ENCODE peak calls at places on chromosomes 2 and 18, in eight cellular contexts. J is HCT116, H is SK-N-SH, R is Panc1, U is GM12878, X is transverse colon, L is sigmoid colon, N is H1. G is an unnamed sample.

GRCh38 chr2:110853516-110853915 is 121.1 kb downstream of the ACOXL start:
- DNase-seq in N (no peak), J (peak), R (no peak), X (peak), H (no peak), U (no peak), L (no peak), G (no peak)

GRCh38 chr2:2222931-2223330 is 108.1 kb downstream of the MYT1L start:
- DNase-seq in U (no peak), L (no peak), N (no peak), X (no peak), J (no peak), H (no peak), R (no peak), G (no peak)

GRCh38 chr18:4119813-4120212 is 335.3 kb downstream of the DLGAP1 start:
- DNase-seq in U (no peak), J (no peak), X (no peak), R (no peak), H (no peak), N (no peak), L (no peak), G (no peak)

GRCh38 chr2:5938566-5938896 is 246.3 kb downstream of the SOX11 start:
- DNase-seq in L (no peak), J (no peak), N (peak), R (no peak), H (no peak), U (no peak), X (no peak), G (no peak)

GRCh38 chr2:29755829-29756228 is 165.6 kb downstream of the ALK start:
- DNase-seq in J (no peak), L (no peak), U (no peak), X (no peak), H (no peak), R (no peak), N (no peak), G (no peak)

GRCh38 chr18:40431071-40431998 is 1523.7 kb upstream of the PIK3C3 start:
- DNase-seq in L (no peak), N (no peak), X (no peak), R (no peak), U (no peak), J (no peak), H (no peak), G (no peak)

GRCh38 chr2:180722551-180723239 is 257.7 kb upstream of the UBE2E3 start:
- DNase-seq in H (no peak), J (no peak), X (no peak), L (no peak), N (no peak), U (no peak), R (no peak), G (no peak)

GRCh38 chr2:151632993-151633592 is 101.2 kb downstream of the NEB start:
- DNase-seq in L (no peak), U (no peak), J (peak), X (no peak), R (no peak), H (peak), N (no peak), G (peak)

GRCh38 chr18:4130734-4131719 is 324.1 kb downstream of the DLGAP1 start:
- DNase-seq in X (no peak), J (no peak), L (no peak), U (no peak), H (no peak), R (no peak), N (no peak), G (no peak)

GRCh38 chr2:1010373-1011017 is 59.8 kb downstream of the SNTG2 start:
- DNase-seq in L (no peak), N (no peak), U (no peak), H (peak), J (no peak), R (no peak), X (no peak), G (peak)

GRCh38 chr2:231604101-231604684 is 11.5 kb downstream of the TEX44 start:
- DNase-seq in J (no peak), U (no peak), R (no peak), X (peak), N (peak), H (no peak), L (peak), G (no peak)

GRCh38 chr18:61575419-61575818 is 242.2 kb downstream of the CDH20 start:
- DNase-seq in R (no peak), U (no peak), X (no peak), J (no peak), H (no peak), N (no peak), L (no peak), G (no peak)

GRCh38 chr2:152573168-152573567 is 144.1 kb downstream of the PRPF40A start:
- DNase-seq in R (peak), X (no peak), H (peak), J (peak), L (no peak), N (no peak), U (peak), G (peak)

GRCh38 chr2:123644053-123644452 is 381.0 kb upstream of the CNTNAP5 start:
- DNase-seq in X (no peak), N (no peak), R (no peak), H (no peak), J (no peak), U (no peak), L (no peak), G (no peak)

GRCh38 chr18:34866310-34866709 is 156.2 kb downstream of the DTNA start:
- DNase-seq in X (no peak), H (no peak), L (no peak), R (no peak), N (no peak), U (no peak), J (no peak), G (no peak)

GRCh38 chr2:239108459-239108858 is 260.6 kb downstream of the TWIST2 start:
- DNase-seq in X (no peak), L (no peak), U (no peak), J (no peak), H (no peak), R (no peak), N (no peak), G (no peak)

GRCh38 chr2:231410293-231411004 is 14.9 kb downstream of the B3GNT7 start:
- DNase-seq in J (no peak), L (no peak), R (no peak), X (no peak), H (no peak), N (peak), U (no peak), G (no peak)

GRCh38 chr2:174740718-174741117 is 23.6 kb downstream of the CHRNA1 start:
- DNase-seq in J (no peak), L (no peak), U (no peak), N (no peak), X (no peak), H (no peak), R (no peak), G (no peak)

GRCh38 chr2:226295123-226295522 is 504.5 kb downstream of the IRS1 start:
- DNase-seq in H (no peak), X (no peak), N (no peak), R (no peak), L (no peak), U (no peak), J (no peak), G (no peak)

GRCh38 chr2:28343971-28344715 is 48.5 kb upstream of the FOSL2 start:
- DNase-seq in X (no peak), J (no peak), U (no peak), N (no peak), H (no peak), R (no peak), L (no peak), G (no peak)

DNA sequence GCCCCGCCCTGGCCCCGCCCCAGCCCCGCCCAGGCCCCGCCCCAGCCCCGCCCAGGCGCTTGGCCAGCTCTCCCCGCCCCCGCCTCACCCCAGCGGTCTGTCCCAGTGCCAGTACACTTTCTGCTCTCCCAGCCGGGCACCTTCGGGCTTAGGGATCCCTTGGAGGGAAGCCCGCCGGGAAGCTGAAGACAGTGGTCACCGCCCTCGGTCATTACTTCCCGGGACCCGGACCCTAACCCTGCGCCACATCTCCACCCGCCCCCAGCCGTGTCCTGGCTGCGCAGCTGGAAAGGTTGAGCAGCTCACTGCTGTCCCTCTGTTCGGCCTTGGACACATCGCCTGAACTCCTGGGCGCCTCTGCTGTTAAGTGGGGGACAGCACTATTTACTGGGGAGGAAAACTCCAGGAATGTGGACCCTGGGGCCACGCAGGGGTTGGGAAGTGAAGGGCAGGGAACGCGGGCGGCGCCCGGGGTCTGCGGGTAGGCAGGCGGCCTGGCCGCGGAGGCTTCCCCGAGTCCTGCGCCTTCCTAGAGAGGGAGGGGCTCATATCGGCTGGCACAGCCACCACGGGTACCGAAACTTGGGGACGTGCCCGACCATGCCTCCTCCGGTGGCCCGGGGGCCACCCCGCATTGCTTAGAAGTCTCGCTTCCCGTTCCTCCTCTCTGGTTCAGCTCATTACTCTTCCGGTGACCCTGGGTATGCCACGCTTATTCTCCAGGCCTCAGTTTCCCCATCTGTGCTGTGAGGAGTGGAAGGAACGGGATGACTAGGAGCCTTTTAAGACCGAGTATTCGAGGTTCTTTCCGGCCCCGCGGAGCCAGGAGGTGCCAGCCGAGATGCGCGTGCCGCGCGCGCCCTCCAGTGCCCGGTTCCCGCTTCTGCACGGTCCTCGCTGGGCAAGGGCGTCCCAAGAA is 121.0 kb downstream of the GYPC start:
- DNase-seq in X (peak), J (peak), L (peak), N (peak), R (peak), U (peak), H (peak), G (peak)
- TF ChIP-seq POLR2AphosphoS5 in X (no peak), J (no peak), L (no peak), N (no peak), R (no peak), U (no peak), H (no peak), G (no peak)

GRCh38 chr2:132733119-132733518 is 63.1 kb upstream of the LYPD1 start:
- DNase-seq in J (no peak), N (no peak), H (no peak), L (no peak), R (no peak), X (no peak), U (no peak), G (no peak)
- H3K27ac ChIP-seq in J (no peak), N (no peak), H (no peak), L (no peak), R (no peak), X (no peak), U (no peak), G (no peak)

GRCh38 chr18:833197-833596 is 21.2 kb upstream of the YES1 start:
- DNase-seq in R (no peak), J (no peak), N (no peak), H (no peak), L (no peak), U (no peak), X (no peak), G (no peak)

GRCh38 chr18:829432-829831 is 17.4 kb upstream of the YES1 start:
- DNase-seq in R (no peak), N (no peak), J (no peak), U (no peak), X (no peak), L (no peak), H (no peak), G (no peak)

GRCh38 chr18:830315-830901 is 18.4 kb upstream of the YES1 start:
- DNase-seq in X (no peak), N (no peak), H (no peak), L (no peak), U (no peak), R (no peak), J (no peak), G (peak)

GRCh38 chr18:834086-834720 is 22.2 kb upstream of the YES1 start:
- DNase-seq in N (no peak), R (no peak), H (no peak), J (no peak), U (no peak), X (no peak), L (no peak), G (no peak)

DNA sequence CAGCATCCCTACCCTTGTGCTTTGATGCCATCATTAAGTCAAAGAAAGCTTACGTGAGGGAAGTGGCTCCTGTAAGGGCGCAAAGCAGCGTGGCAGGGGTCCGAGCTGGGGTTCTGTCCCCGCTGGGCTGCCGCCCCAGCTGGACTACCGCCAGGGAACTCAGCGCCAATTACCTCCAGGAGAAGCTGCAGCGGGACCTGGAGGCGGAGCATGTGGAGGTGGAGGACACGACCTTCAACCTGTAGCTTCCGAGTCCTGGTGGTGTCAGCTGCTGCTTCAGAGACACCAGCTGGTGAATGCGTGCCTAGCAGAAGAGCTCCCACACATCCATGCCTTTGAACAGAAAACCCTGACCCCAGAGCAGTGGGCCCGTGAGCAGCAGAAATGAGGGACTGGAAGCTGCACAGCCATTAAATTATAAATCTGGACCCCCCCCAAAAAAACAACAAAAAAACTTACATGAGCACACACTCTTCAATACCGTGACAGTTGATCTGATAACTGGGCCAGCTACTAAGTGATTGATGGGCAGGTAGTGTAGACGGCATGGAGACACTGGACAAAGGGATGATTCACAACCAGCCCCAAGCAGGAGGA is 20.1 kb upstream of the YES1 start:
- DNase-seq in J (peak), U (no peak), X (peak), H (no peak), L (no peak), N (peak), R (no peak), G (no peak)
- TF ChIP-seq CTCF in J (no peak), U (peak), X (no peak), H (no peak), L (no peak), N (peak), R (peak), G (peak)

DNA sequence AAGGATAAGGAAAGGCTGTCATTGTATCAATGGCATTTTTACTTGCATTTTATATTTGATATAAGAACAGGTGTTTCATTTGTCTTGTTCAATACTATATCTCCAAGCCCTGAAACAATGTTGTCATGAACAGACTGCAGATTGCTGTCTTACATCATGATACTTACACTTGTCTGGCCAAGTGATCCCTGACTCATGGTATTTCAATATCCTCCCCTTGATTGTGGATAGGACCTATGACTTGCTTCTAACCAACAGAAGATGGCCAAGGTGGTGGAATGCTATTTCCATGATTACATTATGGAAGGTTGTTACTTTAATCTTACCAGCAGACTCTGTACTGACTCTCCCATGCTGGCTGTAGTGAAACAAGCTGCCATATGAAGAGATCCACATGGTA is 471.1 kb downstream of the CCDC85A start:
- DNase-seq in H (no peak), N (no peak), R (no peak), J (no peak), U (no peak), X (no peak), L (no peak), G (no peak)
- TF ChIP-seq POLR2AphosphoS5 in H (no peak), N (no peak), R (no peak), J (no peak), U (no peak), X (no peak), L (no peak), G (no peak)